ENCODE peak calls at places on chromosomes 1 and 21, in seven cellular contexts. R is astrocyte; I is nephron progenitor cell; M is CD4-positive, alpha-beta T cell; N is colonic mucosa; K is HFF-Myc; T is kidney epithelial cell. Z is an unnamed sample.
A peak's percentile ranks its signal among the peaks of the same experiment; 100 is the strongest.

GRCh38 chr1:43221256-43221778 is 48.5 kb upstream of the TMEM125 start:
- DNase-seq in R (no peak), I (no peak), M (no peak), N (no peak), K (no peak), T (no peak), Z (no peak)

GRCh38 chr1:240522122-240522822 is 89.7 kb downstream of the GREM2 start:
- DNase-seq in R (no peak), I (no peak), M (no peak), N (peak; percentile 24), K (no peak), T (no peak), Z (no peak)

GRCh38 chr1:187491082-187491720 is 662.5 kb downstream of the PLA2G4A start:
- DNase-seq in R (peak; percentile 83), I (no peak), M (no peak), N (no peak), K (no peak), T (no peak), Z (no peak)

GRCh38 chr1:3125546-3126368 is 56.8 kb downstream of the PRDM16 start:
- DNase-seq in R (no peak), I (no peak), M (no peak), N (no peak), K (no peak), T (no peak), Z (no peak)

GRCh38 chr1:3290915-3291314 is 163.6 kb upstream of the ARHGEF16 start:
- DNase-seq in R (no peak), I (no peak), M (no peak), N (no peak), K (no peak), T (no peak), Z (no peak)

GRCh38 chr1:182833271-182833670 is 5.9 kb upstream of the DHX9 start:
- DNase-seq in R (peak; percentile 24), I (no peak), M (no peak), N (no peak), K (no peak), T (peak; percentile 47), Z (no peak)

GRCh38 chr1:27109103-27109822 is 45.7 kb downstream of the SLC9A1 start:
- DNase-seq in R (no peak), I (peak; percentile 35), M (no peak), N (peak; percentile 59), K (no peak), T (no peak), Z (no peak)

GRCh38 chr1:87851490-87851889 is 522.8 kb downstream of the LMO4 start:
- DNase-seq in R (no peak), I (no peak), M (no peak), N (no peak), K (no peak), T (no peak), Z (no peak)

GRCh38 chr1:185369786-185370185 is 52.7 kb upstream of the IVNS1ABP start:
- DNase-seq in R (no peak), I (no peak), M (no peak), N (no peak), K (no peak), T (no peak), Z (no peak)

GRCh38 chr1:107776898-107777663 is 187.9 kb downstream of the VAV3 start:
- DNase-seq in R (no peak), I (no peak), M (no peak), N (no peak), K (no peak), T (no peak), Z (no peak)

GRCh38 chr1:111422546-111423391 is 4.8 kb downstream of the OVGP1 start:
- DNase-seq in R (no peak), I (no peak), M (no peak), N (peak; percentile 87), K (no peak), T (peak; percentile 62), Z (no peak)

GRCh38 chr1:234844479-234845031 is 234.6 kb upstream of the IRF2BP2 start:
- DNase-seq in R (peak; percentile 44), I (no peak), M (no peak), N (no peak), K (no peak), T (no peak), Z (no peak)

GRCh38 chr1:179447489-179447888 is 81.7 kb downstream of the AXDND1 start:
- DNase-seq in R (no peak), I (no peak), M (no peak), N (peak; percentile 22), K (no peak), T (no peak), Z (no peak)

GRCh38 chr1:34213976-34214375 is 37.3 kb downstream of the C1orf94 start:
- DNase-seq in R (no peak), I (no peak), M (no peak), N (no peak), K (no peak), T (no peak), Z (no peak)

GRCh38 chr1:55718758-55719671 is 503.9 kb upstream of the USP24 start:
- DNase-seq in R (peak; percentile 100), I (no peak), M (no peak), N (peak; percentile 31), K (peak; percentile 96), T (peak; percentile 39), Z (no peak)

GRCh38 chr1:202164271-202165037 is 4.1 kb upstream of the PTPN7 start:
- DNase-seq in R (no peak), I (no peak), M (peak; percentile 61), N (no peak), K (no peak), T (no peak), Z (peak; percentile 59)

GRCh38 chr1:153563339-153563952 is 2.2 kb downstream of the S100A2 start:
- DNase-seq in R (no peak), I (no peak), M (no peak), N (no peak), K (no peak), T (no peak), Z (no peak)

GRCh38 chr1:245272676-245273075 is 117.9 kb downstream of the KIF26B start:
- DNase-seq in R (no peak), I (no peak), M (no peak), N (no peak), K (no peak), T (no peak), Z (no peak)

GRCh38 chr1:206867261-206867660 is 1.8 kb downstream of the IL20 start:
- DNase-seq in R (no peak), I (no peak), M (no peak), N (no peak), K (no peak), T (no peak), Z (no peak)

GRCh38 chr1:160942926-160943325 is 11.7 kb downstream of the ITLN2 start:
- DNase-seq in R (no peak), I (no peak), M (no peak), N (no peak), K (no peak), T (no peak), Z (no peak)

GRCh38 chr1:38898653-38899230 is 17.4 kb upstream of the GJA9 start:
- DNase-seq in R (peak; percentile 16), I (no peak), M (no peak), N (no peak), K (no peak), T (no peak), Z (no peak)

GRCh38 chr21:43718872-43719747 is at the start of gene PDXK:
- DNase-seq in R (peak; percentile 63), I (peak; percentile 89), M (peak; percentile 49), N (peak; percentile 91), K (no peak), T (no peak), Z (peak; percentile 81)
- TF ChIP-seq CTCF in R (no peak), I (no peak), M (no peak), N (no peak), K (no peak), T (peak; percentile 6), Z (no peak)

GRCh38 chr1:22661880-22662279 is 8.8 kb downstream of the C1QB start:
- DNase-seq in R (no peak), I (no peak), M (no peak), N (no peak), K (no peak), T (no peak), Z (no peak)

GRCh38 chr1:22662318-22662717 is 9.3 kb downstream of the C1QB start:
- DNase-seq in R (no peak), I (no peak), M (no peak), N (no peak), K (no peak), T (no peak), Z (no peak)

GRCh38 chr1:22670352-22670964 is 17.4 kb downstream of the C1QB start:
- DNase-seq in R (no peak), I (no peak), M (no peak), N (no peak), K (no peak), T (no peak), Z (no peak)

GRCh38 chr1:22662986-22663408 is 10.0 kb downstream of the C1QB start:
- DNase-seq in R (no peak), I (no peak), M (no peak), N (no peak), K (no peak), T (no peak), Z (no peak)

DNA sequence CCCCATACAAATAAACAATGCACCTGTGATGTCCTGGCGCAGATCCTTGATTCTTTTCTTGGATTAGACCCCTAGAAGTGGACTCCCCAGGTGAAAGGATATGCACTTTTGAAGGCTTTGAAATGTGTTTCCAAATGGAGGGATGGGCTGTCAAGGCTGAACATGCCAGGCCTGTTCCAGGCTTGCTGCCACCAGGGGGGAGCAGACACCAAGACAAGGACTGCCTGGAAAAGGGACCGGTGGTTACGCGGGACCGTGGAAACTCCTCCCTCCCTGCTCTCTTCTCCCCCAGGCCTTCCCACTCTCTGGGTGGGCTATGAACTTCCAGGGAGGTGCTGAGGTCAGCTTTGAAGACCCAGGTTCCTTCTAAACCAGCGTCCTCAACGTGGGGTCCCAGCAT is 12.7 kb downstream of the C1QB start:
- DNase-seq in R (peak; percentile 16), I (peak; percentile 71), M (no peak), N (no peak), K (no peak), T (no peak), Z (no peak)
- TF ChIP-seq CTCF in R (peak; percentile 81), I (peak; percentile 61), M (no peak), N (peak; percentile 39), K (peak; percentile 71), T (peak; percentile 77), Z (no peak)

GRCh38 chr1:119186471-119186870 is 46.0 kb upstream of the WARS2 start:
- DNase-seq in R (no peak), I (no peak), M (no peak), N (no peak), K (no peak), T (no peak), Z (no peak)

GRCh38 chr1:119181236-119181635 is 40.8 kb upstream of the WARS2 start:
- DNase-seq in R (no peak), I (no peak), M (no peak), N (no peak), K (no peak), T (no peak), Z (no peak)

GRCh38 chr1:119188926-119189325 is 48.5 kb upstream of the WARS2 start:
- DNase-seq in R (no peak), I (no peak), M (no peak), N (no peak), K (no peak), T (no peak), Z (no peak)

GRCh38 chr1:119187416-119187815 is 47.0 kb upstream of the WARS2 start:
- DNase-seq in R (no peak), I (no peak), M (no peak), N (no peak), K (no peak), T (no peak), Z (no peak)

GRCh38 chr1:119184972-119185371 is 44.5 kb upstream of the WARS2 start:
- DNase-seq in R (no peak), I (no peak), M (no peak), N (no peak), K (no peak), T (no peak), Z (no peak)
- TF ChIP-seq CTCF in R (no peak), I (no peak), M (no peak), N (no peak), K (no peak), T (no peak), Z (no peak)

GRCh38 chr1:36609241-36610027 is 126.7 kb upstream of the CSF3R start:
- DNase-seq in R (no peak), I (peak; percentile 78), M (no peak), N (peak; percentile 39), K (peak; percentile 19), T (no peak), Z (peak; percentile 23)
- TF ChIP-seq CTCF in R (peak; percentile 60), I (peak; percentile 89), M (peak; percentile 24), N (peak; percentile 65), K (peak; percentile 82), T (peak; percentile 60), Z (peak; percentile 55)

Z was measured in natural killer cell.